ENCODE peak calls at places on chromosomes 1 and 21, in seven cellular contexts. U, O, B, I, T, F and L are unnamed samples.

GRCh38 chr1:222045816-222046215 is 303.9 kb upstream of the DUSP10 start:
- DNase-seq in U (no peak), O (no peak), B (no peak), I (no peak), T (no peak), F (no peak), L (no peak)

GRCh38 chr1:26429741-26430140 is 2.4 kb upstream of the DHDDS start:
- DNase-seq in U (no peak), O (no peak), B (no peak), I (no peak), T (no peak), F (no peak), L (no peak)

GRCh38 chr1:40162791-40163441 is 1.7 kb downstream of the RLF start:
- DNase-seq in U (no peak), O (no peak), B (no peak), I (no peak), T (peak), F (no peak), L (no peak)

GRCh38 chr1:115275216-115275615 is 62.8 kb downstream of the NGF start:
- DNase-seq in U (no peak), O (no peak), B (no peak), I (no peak), T (peak), F (no peak), L (no peak)

GRCh38 chr1:59015708-59016107 is 231.9 kb upstream of the JUN start:
- DNase-seq in U (peak), O (no peak), B (peak), I (no peak), T (peak), F (no peak), L (no peak)

GRCh38 chr1:77354536-77354935 is 72.7 kb downstream of the AK5 start:
- DNase-seq in U (no peak), O (no peak), B (no peak), I (no peak), T (no peak), F (no peak), L (no peak)

GRCh38 chr1:59678809-59679228 is 135.9 kb upstream of the HOOK1 start:
- DNase-seq in U (no peak), O (no peak), B (no peak), I (no peak), T (peak), F (no peak), L (no peak)

GRCh38 chr1:62241357-62242131 is 46.9 kb downstream of the L1TD1 start:
- DNase-seq in U (no peak), O (no peak), B (peak), I (no peak), T (peak), F (no peak), L (no peak)

GRCh38 chr1:19344372-19344810 is 32.3 kb downstream of the SLC66A1 start:
- DNase-seq in U (peak), O (peak), B (peak), I (peak), T (peak), F (peak), L (no peak)

GRCh38 chr1:180540697-180541594 is 17.8 kb upstream of the OVAAL start:
- DNase-seq in U (no peak), O (peak), B (no peak), I (no peak), T (peak), F (peak), L (peak)

GRCh38 chr21:35814858-35815619 is 245.3 kb downstream of the SETD4 start:
- DNase-seq in U (no peak), O (no peak), B (no peak), I (no peak), T (peak), F (no peak), L (no peak)

GRCh38 chr21:31557421-31557955 is 102.0 kb upstream of the SOD1 start:
- DNase-seq in U (peak), O (no peak), B (no peak), I (no peak), T (no peak), F (no peak), L (no peak)

GRCh38 chr1:21254335-21254951 is 35.8 kb downstream of the ECE1 start:
- DNase-seq in U (peak), O (peak), B (no peak), I (no peak), T (no peak), F (no peak), L (no peak)

GRCh38 chr1:178418284-178418955 is 78.3 kb downstream of the CLEC20A start:
- DNase-seq in U (no peak), O (no peak), B (no peak), I (no peak), T (no peak), F (no peak), L (no peak)

GRCh38 chr21:45887788-45888187 is 93.8 kb upstream of the COL6A1 start:
- DNase-seq in U (peak), O (no peak), B (no peak), I (no peak), T (no peak), F (no peak), L (no peak)

GRCh38 chr1:183004146-183004545 is 19.1 kb upstream of the LAMC1 start:
- DNase-seq in U (no peak), O (no peak), B (no peak), I (no peak), T (no peak), F (no peak), L (no peak)

GRCh38 chr21:38308785-38309119 is 52.0 kb downstream of the KCNJ15 start:
- DNase-seq in U (no peak), O (no peak), B (no peak), I (no peak), T (no peak), F (no peak), L (no peak)

GRCh38 chr1:27605796-27606707 is 2.1 kb upstream of the AHDC1 start:
- DNase-seq in U (no peak), O (no peak), B (peak), I (peak), T (peak), F (no peak), L (no peak)

GRCh38 chr1:43134640-43135039 is 37.5 kb downstream of the EBNA1BP2 start:
- DNase-seq in U (no peak), O (no peak), B (no peak), I (no peak), T (no peak), F (no peak), L (no peak)

GRCh38 chr1:147613506-147613905 is 56.8 kb downstream of the ACP6 start:
- DNase-seq in U (no peak), O (no peak), B (no peak), I (no peak), T (no peak), F (no peak), L (no peak)

GRCh38 chr1:94045465-94046056 is 75.4 kb downstream of the ABCA4 start:
- DNase-seq in U (peak), O (peak), B (peak), I (peak), T (peak), F (peak), L (peak)

GRCh38 chr1:25787477-25788043 is 12.4 kb upstream of the SELENON start:
- DNase-seq in U (no peak), O (no peak), B (no peak), I (no peak), T (no peak), F (no peak), L (no peak)

GRCh38 chr1:228798548-228798947 is 63.3 kb downstream of the RHOU start:
- DNase-seq in U (no peak), O (no peak), B (no peak), I (no peak), T (no peak), F (no peak), L (no peak)

GRCh38 chr1:5423109-5423508 is 569.1 kb downstream of the NPHP4 start:
- DNase-seq in U (peak), O (no peak), B (no peak), I (no peak), T (no peak), F (no peak), L (no peak)

GRCh38 chr1:33169290-33170055 is 12.4 kb downstream of the TRIM62 start:
- DNase-seq in U (no peak), O (no peak), B (no peak), I (no peak), T (no peak), F (peak), L (no peak)

GRCh38 chr1:1351511-1352427 is 2.6 kb upstream of the DVL1 start:
- DNase-seq in U (peak), O (peak), B (no peak), I (no peak), T (no peak), F (no peak), L (no peak)

GRCh38 chr1:201153474-201154388 is 543 bp downstream of the TMEM9 start:
- DNase-seq in U (no peak), O (no peak), B (no peak), I (no peak), T (peak), F (no peak), L (no peak)

GRCh38 chr21:19523066-19523465 is 1119.5 kb upstream of the TMPRSS15 start:
- DNase-seq in U (no peak), O (no peak), B (no peak), I (no peak), T (no peak), F (no peak), L (no peak)

GRCh38 chr1:61081637-61082335 is 575 bp upstream of the NFIA start:
- DNase-seq in U (peak), O (peak), B (no peak), I (peak), T (peak), F (peak), L (no peak)

GRCh38 chr1:184387871-184388670 is 1.2 kb downstream of the C1orf21 start:
- DNase-seq in U (no peak), O (no peak), B (peak), I (no peak), T (peak), F (no peak), L (no peak)

GRCh38 chr1:45205910-45206721 is at the start of gene ZSWIM5:
- DNase-seq in U (peak), O (peak), B (peak), I (peak), T (peak), F (peak), L (no peak)

GRCh38 chr1:22749919-22750670 is 39.5 kb downstream of the EPHB2 start:
- DNase-seq in U (peak), O (no peak), B (peak), I (no peak), T (peak), F (peak), L (peak)

GRCh38 chr1:63821650-63822049 is 47.8 kb downstream of the ROR1 start:
- DNase-seq in U (no peak), O (no peak), B (no peak), I (no peak), T (peak), F (no peak), L (no peak)
- H3K27ac ChIP-seq in U (no peak), O (no peak), B (no peak), I (no peak), T (no peak), F (peak), L (peak)

GRCh38 chr1:220691039-220691684 is 999 bp downstream of the C1orf115 start:
- DNase-seq in U (no peak), O (no peak), B (peak), I (no peak), T (no peak), F (no peak), L (no peak)
- H3K27ac ChIP-seq in U (no peak), O (no peak), B (peak), I (peak), T (no peak), F (no peak), L (no peak)

GRCh38 chr1:8384577-8384976 is 66.7 kb downstream of the SLC45A1 start:
- DNase-seq in U (no peak), O (peak), B (no peak), I (no peak), T (no peak), F (peak), L (no peak)

GRCh38 chr1:8384088-8384487 is 66.2 kb downstream of the SLC45A1 start:
- DNase-seq in U (no peak), O (no peak), B (no peak), I (no peak), T (no peak), F (peak), L (no peak)

GRCh38 chr1:8382051-8382505 is 64.2 kb downstream of the SLC45A1 start:
- DNase-seq in U (no peak), O (no peak), B (no peak), I (no peak), T (no peak), F (peak), L (no peak)

GRCh38 chr1:8381618-8382017 is 63.7 kb downstream of the SLC45A1 start:
- DNase-seq in U (no peak), O (no peak), B (no peak), I (no peak), T (no peak), F (peak), L (no peak)

GRCh38 chr1:8382608-8383525 is 65.0 kb downstream of the SLC45A1 start:
- DNase-seq in U (no peak), O (no peak), B (no peak), I (no peak), T (no peak), F (peak), L (no peak)
- H3K27ac ChIP-seq in U (peak), O (peak), B (no peak), I (no peak), T (no peak), F (no peak), L (no peak)

GRCh38 chr1:10932088-10932487 is 80.4 kb upstream of the TARDBP start:
- DNase-seq in U (no peak), O (no peak), B (no peak), I (no peak), T (no peak), F (no peak), L (no peak)
- H3K27ac ChIP-seq in U (no peak), O (no peak), B (no peak), I (no peak), T (no peak), F (no peak), L (no peak)

GRCh38 chr1:17719874-17720273 is 35.3 kb upstream of the ACTL8 start:
- DNase-seq in U (no peak), O (no peak), B (no peak), I (no peak), T (no peak), F (no peak), L (no peak)
- H3K27ac ChIP-seq in U (no peak), O (no peak), B (no peak), I (no peak), T (no peak), F (no peak), L (no peak)

GRCh38 chr1:51214615-51215131 is 21.4 kb upstream of the RNF11 start:
- DNase-seq in U (no peak), O (no peak), B (no peak), I (no peak), T (peak), F (no peak), L (no peak)

GRCh38 chr1:51218570-51218969 is 17.5 kb upstream of the RNF11 start:
- DNase-seq in U (no peak), O (no peak), B (no peak), I (no peak), T (no peak), F (no peak), L (no peak)

GRCh38 chr1:51216631-51217030 is 19.4 kb upstream of the RNF11 start:
- DNase-seq in U (no peak), O (no peak), B (no peak), I (no peak), T (no peak), F (no peak), L (no peak)

GRCh38 chr1:51217101-51217500 is 19.0 kb upstream of the RNF11 start:
- DNase-seq in U (no peak), O (no peak), B (no peak), I (no peak), T (no peak), F (no peak), L (no peak)

GRCh38 chr1:51215169-51215568 is 20.9 kb upstream of the RNF11 start:
- DNase-seq in U (no peak), O (no peak), B (no peak), I (no peak), T (peak), F (no peak), L (no peak)
- H3K27ac ChIP-seq in U (no peak), O (no peak), B (no peak), I (no peak), T (peak), F (no peak), L (no peak)